ENCODE peak calls at places on chromosomes 3 and 15, in four cellular contexts. One of them, this sample, is unnamed.

GRCh38 chr15:49987198-49987785 is 131.7 kb downstream of the ATP8B4 start:
- DNase-seq in right atrium auricular region: no peak
- DNase-seq in neural crest cell: no peak
- DNase-seq in heart right ventricle: no peak
- DNase-seq in this sample: no peak

GRCh38 chr15:33581032-33581431 is 270.3 kb downstream of the RYR3 start:
- DNase-seq in right atrium auricular region: no peak
- DNase-seq in heart right ventricle: no peak
- DNase-seq in neural crest cell: no peak
- DNase-seq in this sample: no peak

GRCh38 chr3:179450901-179451334 is 352 bp downstream of the GNB4 start:
- DNase-seq in right atrium auricular region: no peak
- DNase-seq in heart right ventricle: peak
- DNase-seq in neural crest cell: peak
- DNase-seq in this sample: no peak

GRCh38 chr15:88735212-88735611 is 68.0 kb upstream of the ACAN start:
- DNase-seq in neural crest cell: no peak
- DNase-seq in right atrium auricular region: no peak
- DNase-seq in heart right ventricle: no peak
- DNase-seq in this sample: no peak

GRCh38 chr3:69200384-69201068 is 78.1 kb upstream of the LMOD3 start:
- DNase-seq in neural crest cell: no peak
- DNase-seq in heart right ventricle: peak
- DNase-seq in right atrium auricular region: peak
- DNase-seq in this sample: no peak

GRCh38 chr15:39404767-39405173 is 176.1 kb upstream of the THBS1 start:
- DNase-seq in neural crest cell: no peak
- DNase-seq in heart right ventricle: no peak
- DNase-seq in right atrium auricular region: peak
- DNase-seq in this sample: no peak

GRCh38 chr3:102085431-102086226 is 236.3 kb downstream of the NFKBIZ start:
- DNase-seq in heart right ventricle: no peak
- DNase-seq in right atrium auricular region: no peak
- DNase-seq in neural crest cell: no peak
- DNase-seq in this sample: no peak

GRCh38 chr3:33665294-33665693 is 52.8 kb downstream of the CLASP2 start:
- DNase-seq in heart right ventricle: no peak
- DNase-seq in right atrium auricular region: no peak
- DNase-seq in neural crest cell: no peak
- DNase-seq in this sample: no peak

GRCh38 chr3:30646181-30646876 is 39.9 kb downstream of the TGFBR2 start:
- DNase-seq in right atrium auricular region: no peak
- DNase-seq in neural crest cell: no peak
- DNase-seq in heart right ventricle: no peak
- DNase-seq in this sample: no peak

GRCh38 chr3:52983336-52983807 is 62.5 kb downstream of the SFMBT1 start:
- DNase-seq in heart right ventricle: no peak
- DNase-seq in neural crest cell: no peak
- DNase-seq in right atrium auricular region: no peak
- DNase-seq in this sample: no peak

GRCh38 chr3:105823149-105823866 is 45.5 kb downstream of the CBLB start:
- DNase-seq in right atrium auricular region: no peak
- DNase-seq in heart right ventricle: no peak
- DNase-seq in neural crest cell: no peak
- DNase-seq in this sample: no peak

GRCh38 chr3:76954412-76954811 is 85.5 kb upstream of the ROBO2 start:
- DNase-seq in neural crest cell: no peak
- DNase-seq in right atrium auricular region: no peak
- DNase-seq in heart right ventricle: no peak
- DNase-seq in this sample: no peak

GRCh38 chr15:29128671-29129070 is 141.0 kb downstream of the NSMCE3 start:
- DNase-seq in heart right ventricle: no peak
- DNase-seq in right atrium auricular region: no peak
- DNase-seq in neural crest cell: no peak
- DNase-seq in this sample: no peak

GRCh38 chr15:59013246-59013645 is 25.8 kb downstream of the RNF111 start:
- DNase-seq in heart right ventricle: no peak
- DNase-seq in neural crest cell: no peak
- DNase-seq in right atrium auricular region: no peak
- DNase-seq in this sample: no peak

GRCh38 chr15:57025264-57025939 is 107.0 kb downstream of the TCF12 start:
- DNase-seq in neural crest cell: no peak
- DNase-seq in right atrium auricular region: no peak
- DNase-seq in heart right ventricle: no peak
- DNase-seq in this sample: no peak

GRCh38 chr15:98647026-98647773 is 1.1 kb upstream of the IGF1R start:
- DNase-seq in heart right ventricle: peak
- DNase-seq in right atrium auricular region: no peak
- DNase-seq in neural crest cell: peak
- DNase-seq in this sample: peak

GRCh38 chr3:41698931-41699330 is 263.0 kb downstream of the ULK4 start:
- DNase-seq in neural crest cell: no peak
- DNase-seq in right atrium auricular region: no peak
- DNase-seq in heart right ventricle: no peak
- DNase-seq in this sample: no peak

GRCh38 chr15:66698318-66698961 is 3.6 kb upstream of the SMAD6 start:
- DNase-seq in heart right ventricle: peak
- DNase-seq in right atrium auricular region: peak
- DNase-seq in neural crest cell: peak
- DNase-seq in this sample: peak

GRCh38 chr3:94249491-94250079 is 186.7 kb downstream of the NSUN3 start:
- DNase-seq in heart right ventricle: peak
- DNase-seq in right atrium auricular region: peak
- DNase-seq in neural crest cell: peak
- DNase-seq in this sample: peak

GRCh38 chr3:135895106-135895733 is 70.3 kb upstream of the PPP2R3A start:
- DNase-seq in neural crest cell: peak
- DNase-seq in heart right ventricle: peak
- DNase-seq in right atrium auricular region: no peak
- DNase-seq in this sample: no peak

GRCh38 chr3:29583861-29584260 is 303.0 kb downstream of the RBMS3 start:
- DNase-seq in heart right ventricle: no peak
- DNase-seq in neural crest cell: no peak
- DNase-seq in right atrium auricular region: no peak
- DNase-seq in this sample: no peak

GRCh38 chr3:52650437-52650836 is 35.3 kb downstream of the PBRM1 start:
- DNase-seq in heart right ventricle: no peak
- DNase-seq in neural crest cell: no peak
- DNase-seq in right atrium auricular region: no peak
- DNase-seq in this sample: no peak

GRCh38 chr3:25471081-25471768 is 43.2 kb downstream of the RARB start:
- DNase-seq in heart right ventricle: peak
- DNase-seq in right atrium auricular region: no peak
- DNase-seq in neural crest cell: no peak
- DNase-seq in this sample: no peak

GRCh38 chr3:60697132-60697531 is 554.1 kb downstream of the FHIT start:
- DNase-seq in right atrium auricular region: no peak
- DNase-seq in heart right ventricle: no peak
- DNase-seq in neural crest cell: no peak
- DNase-seq in this sample: no peak

GRCh38 chr3:105944281-105944680 is 75.5 kb upstream of the CBLB start:
- DNase-seq in heart right ventricle: no peak
- DNase-seq in right atrium auricular region: no peak
- DNase-seq in neural crest cell: no peak
- DNase-seq in this sample: no peak

GRCh38 chr15:94843060-94843459 is 611.7 kb downstream of the MCTP2 start:
- DNase-seq in neural crest cell: no peak
- DNase-seq in right atrium auricular region: no peak
- DNase-seq in heart right ventricle: no peak
- DNase-seq in this sample: no peak

GRCh38 chr15:32959077-32959476 is 235.4 kb downstream of the FMN1 start:
- DNase-seq in heart right ventricle: no peak
- DNase-seq in neural crest cell: no peak
- DNase-seq in right atrium auricular region: no peak
- DNase-seq in this sample: no peak

GRCh38 chr3:76308541-76308940 is 523.2 kb upstream of the ZNF717 start:
- DNase-seq in right atrium auricular region: no peak
- DNase-seq in heart right ventricle: no peak
- DNase-seq in neural crest cell: no peak
- DNase-seq in this sample: no peak

GRCh38 chr3:66923991-66924390 is 74.1 kb upstream of the KBTBD8 start:
- DNase-seq in heart right ventricle: no peak
- DNase-seq in right atrium auricular region: no peak
- DNase-seq in neural crest cell: no peak
- DNase-seq in this sample: no peak

GRCh38 chr3:197019021-197019420 is 10.6 kb downstream of the MELTF start:
- DNase-seq in heart right ventricle: no peak
- DNase-seq in right atrium auricular region: no peak
- DNase-seq in neural crest cell: no peak
- DNase-seq in this sample: no peak

GRCh38 chr3:160616311-160616710 is 50.9 kb upstream of the KPNA4 start:
- DNase-seq in neural crest cell: no peak
- DNase-seq in heart right ventricle: no peak
- DNase-seq in right atrium auricular region: no peak
- DNase-seq in this sample: no peak

GRCh38 chr3:133531981-133532380 is 41.5 kb upstream of the CDV3 start:
- DNase-seq in heart right ventricle: no peak
- DNase-seq in right atrium auricular region: no peak
- DNase-seq in neural crest cell: no peak
- DNase-seq in this sample: no peak

GRCh38 chr15:35545825-35546580 is at the start of gene DPH6:
- DNase-seq in neural crest cell: peak
- DNase-seq in right atrium auricular region: peak
- DNase-seq in heart right ventricle: peak
- DNase-seq in this sample: peak

GRCh38 chr3:41053220-41053619 is 146.1 kb upstream of the CTNNB1 start:
- DNase-seq in neural crest cell: no peak
- DNase-seq in right atrium auricular region: peak
- DNase-seq in heart right ventricle: no peak
- DNase-seq in this sample: peak

GRCh38 chr15:40133544-40133943 is 24.9 kb upstream of the BMF start:
- DNase-seq in neural crest cell: no peak
- DNase-seq in heart right ventricle: no peak
- DNase-seq in right atrium auricular region: no peak
- DNase-seq in this sample: no peak

GRCh38 chr15:81813215-81813614 is 232.6 kb downstream of the MEX3B start:
- DNase-seq in heart right ventricle: no peak
- DNase-seq in right atrium auricular region: no peak
- DNase-seq in neural crest cell: no peak
- DNase-seq in this sample: no peak
- TF ChIP-seq CTCF in heart right ventricle: peak
- TF ChIP-seq CTCF in right atrium auricular region: no peak
- TF ChIP-seq CTCF in neural crest cell: peak
- TF ChIP-seq CTCF in this sample: peak

DNA sequence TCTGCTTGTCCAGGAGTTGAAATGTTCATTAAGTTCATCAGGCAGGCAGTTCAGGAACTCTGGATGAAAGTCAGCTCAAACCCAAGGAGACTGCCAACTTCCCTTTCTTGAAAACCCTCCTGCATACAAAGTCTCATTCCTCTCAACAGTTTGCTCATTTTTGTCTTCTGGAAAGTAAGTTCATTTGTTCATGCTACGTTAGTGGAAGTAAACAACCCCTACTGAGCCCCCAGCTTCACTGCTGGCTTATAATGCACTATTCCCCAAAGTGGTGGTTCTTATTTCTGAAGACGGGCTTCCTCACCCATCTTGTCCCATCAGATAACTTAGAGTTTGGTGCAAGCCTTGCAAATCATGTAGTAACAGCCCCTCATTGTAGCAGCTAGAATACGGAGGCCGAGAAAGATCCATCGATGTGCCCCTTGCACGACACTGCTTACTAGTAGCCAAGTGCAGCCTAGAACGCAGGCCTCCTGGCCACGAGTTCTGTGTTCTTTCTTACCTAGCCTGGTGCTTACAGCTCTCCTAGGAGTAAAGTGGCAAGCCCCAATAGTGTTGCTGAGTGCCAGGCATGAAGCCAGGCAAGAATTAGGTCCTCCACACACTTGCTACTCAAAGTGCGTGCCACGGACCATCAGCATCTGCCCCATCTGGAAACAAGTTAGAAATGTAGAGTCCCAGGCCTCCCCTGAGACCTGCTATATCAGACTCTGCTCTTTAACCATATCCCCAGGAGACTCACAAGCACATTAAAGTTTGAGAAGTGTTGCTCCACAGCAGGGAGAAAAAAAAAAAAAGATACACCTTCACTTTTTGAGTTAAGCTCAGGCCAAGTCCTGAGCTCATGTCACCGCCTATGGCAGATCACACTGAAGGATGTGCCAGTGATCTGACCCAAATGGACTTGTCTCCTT is 82.5 kb downstream of the RFTN1 start:
- DNase-seq in neural crest cell: no peak
- DNase-seq in heart right ventricle: no peak
- DNase-seq in right atrium auricular region: no peak
- DNase-seq in this sample: no peak
- TF ChIP-seq CTCF in neural crest cell: no peak
- TF ChIP-seq CTCF in heart right ventricle: no peak
- TF ChIP-seq CTCF in right atrium auricular region: no peak
- TF ChIP-seq CTCF in this sample: no peak

GRCh38 chr3:32175607-32176197 is 62.8 kb upstream of the CMTM8 start:
- DNase-seq in heart right ventricle: peak
- DNase-seq in right atrium auricular region: no peak
- DNase-seq in neural crest cell: peak
- DNase-seq in this sample: no peak

GRCh38 chr3:32181370-32181769 is 57.1 kb upstream of the CMTM8 start:
- DNase-seq in neural crest cell: no peak
- DNase-seq in heart right ventricle: no peak
- DNase-seq in right atrium auricular region: no peak
- DNase-seq in this sample: no peak

GRCh38 chr3:32180151-32180850 is 58.2 kb upstream of the CMTM8 start:
- DNase-seq in heart right ventricle: no peak
- DNase-seq in right atrium auricular region: no peak
- DNase-seq in neural crest cell: no peak
- DNase-seq in this sample: no peak

GRCh38 chr3:32176989-32177701 is 61.3 kb upstream of the CMTM8 start:
- DNase-seq in neural crest cell: peak
- DNase-seq in heart right ventricle: peak
- DNase-seq in right atrium auricular region: no peak
- DNase-seq in this sample: no peak

GRCh38 chr3:32177702-32178198 is 60.7 kb upstream of the CMTM8 start:
- DNase-seq in neural crest cell: peak
- DNase-seq in right atrium auricular region: peak
- DNase-seq in heart right ventricle: peak
- DNase-seq in this sample: no peak
- TF ChIP-seq CTCF in neural crest cell: peak
- TF ChIP-seq CTCF in right atrium auricular region: peak
- TF ChIP-seq CTCF in heart right ventricle: peak
- TF ChIP-seq CTCF in this sample: peak

DNA sequence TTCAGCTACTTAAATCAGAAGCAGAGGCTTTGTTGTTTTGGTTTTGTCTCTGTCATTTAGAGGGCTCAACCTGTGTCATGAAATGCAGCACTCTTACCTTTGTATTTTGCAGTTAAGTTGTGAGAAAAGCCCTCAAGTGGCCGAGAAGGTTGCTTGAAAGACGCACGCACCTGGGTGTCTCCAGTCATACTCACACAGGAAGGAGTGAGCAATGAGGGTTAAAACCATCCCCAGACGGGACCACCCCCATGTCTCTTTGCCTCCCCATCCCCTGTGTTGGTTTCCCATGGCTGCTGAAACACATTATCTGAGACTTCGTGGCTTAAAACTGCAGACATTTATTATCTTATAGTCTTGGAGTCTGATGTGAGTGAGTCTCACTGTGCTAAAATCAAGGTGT is 376.1 kb upstream of the CFAP20DC start:
- DNase-seq in right atrium auricular region: no peak
- DNase-seq in neural crest cell: no peak
- DNase-seq in heart right ventricle: no peak
- DNase-seq in this sample: no peak
- TF ChIP-seq CTCF in right atrium auricular region: no peak
- TF ChIP-seq CTCF in neural crest cell: no peak
- TF ChIP-seq CTCF in heart right ventricle: no peak
- TF ChIP-seq CTCF in this sample: no peak

GRCh38 chr3:127791221-127791913 is 30.9 kb downstream of the MGLL start:
- DNase-seq in right atrium auricular region: no peak
- DNase-seq in neural crest cell: no peak
- DNase-seq in heart right ventricle: no peak
- DNase-seq in this sample: no peak
- TF ChIP-seq CTCF in right atrium auricular region: no peak
- TF ChIP-seq CTCF in neural crest cell: peak
- TF ChIP-seq CTCF in heart right ventricle: peak
- TF ChIP-seq CTCF in this sample: peak